ENCODE peak calls at places on chromosomes 11 and 22, in nine cellular contexts. A is renal cortical epithelial cell; S is GM13977; Z is HFF-Myc; V is COLO829; B is activated CD4-positive, alpha-beta T cell treated with anti-CD3 and anti-CD28 coated beads for 24 hours; F is MCF 10A; T is Calu3; I is NCI-H1105 treated with DMSO at 0.1 percent for 48 hours. Y is an unnamed sample.

GRCh38 chr11:58289266-58289665 is 21.2 kb upstream of the OR10W1 start:
- DNase-seq in A (no peak), S (no peak), Z (no peak), V (no peak), B (no peak), F (no peak), T (no peak), I (no peak), Y (no peak)

GRCh38 chr11:6303657-6304056 is 16.6 kb downstream of the CAVIN3 start:
- DNase-seq in A (peak; percentile 36), S (no peak), Z (no peak), V (no peak), B (no peak), F (no peak), T (no peak), I (no peak), Y (no peak)

GRCh38 chr11:33690290-33691050 is 10.2 kb downstream of the C11orf91 start:
- DNase-seq in A (peak; percentile 99), S (no peak), Z (peak; percentile 78), V (peak; percentile 80), B (no peak), F (peak; percentile 89), T (peak; percentile 77), I (no peak), Y (peak; percentile 97)

GRCh38 chr11:130477646-130478203 is 29.3 kb downstream of the ADAMTS15 start:
- DNase-seq in A (peak; percentile 68), S (peak; percentile 7), Z (no peak), V (no peak), B (no peak), F (peak; percentile 4), T (no peak), I (no peak), Y (no peak)

GRCh38 chr22:35089139-35089538 is 23.2 kb downstream of the ISX start:
- DNase-seq in A (no peak), S (peak; percentile 31), Z (no peak), V (no peak), B (no peak), F (no peak), T (no peak), I (no peak), Y (no peak)

GRCh38 chr22:43433904-43434600 is 22.2 kb downstream of the MPPED1 start:
- DNase-seq in A (no peak), S (no peak), Z (no peak), V (no peak), B (no peak), F (no peak), T (no peak), I (no peak), Y (no peak)

GRCh38 chr22:19962246-19962908 is 20.8 kb upstream of the TXNRD2 start:
- DNase-seq in A (peak; percentile 73), S (peak; percentile 82), Z (no peak), V (peak; percentile 75), B (peak; percentile 59), F (peak; percentile 85), T (peak; percentile 81), I (peak; percentile 68), Y (peak; percentile 33)

GRCh38 chr22:20128902-20129746 is 2.5 kb upstream of the ZDHHC8 start:
- DNase-seq in A (no peak), S (no peak), Z (no peak), V (no peak), B (no peak), F (peak; percentile 35), T (peak; percentile 34), I (peak; percentile 17), Y (no peak)

GRCh38 chr22:40235418-40235817 is 57.7 kb downstream of the TNRC6B start:
- DNase-seq in A (no peak), S (no peak), Z (no peak), V (no peak), B (no peak), F (no peak), T (no peak), I (peak; percentile 46), Y (no peak)

GRCh38 chr22:45083659-45084305 is 74.0 kb upstream of the PHF21B start:
- DNase-seq in A (peak; percentile 55), S (no peak), Z (peak; percentile 35), V (peak; percentile 57), B (no peak), F (peak; percentile 63), T (no peak), I (no peak), Y (peak; percentile 94)